ENCODE peak calls at places on chromosomes 7 and 10, in six cellular contexts. T is SK-N-SH; W is naive thymus-derived CD4-positive, alpha-beta T cell; C is right cardiac atrium; J is Panc1; Q is effector memory CD4-positive, alpha-beta T cell. A is an unnamed sample. For H3K4me1, the result is how much of the 10 kb centered on the place peaks cover.

GRCh38 chr10:118447478-118447877 is 105.4 kb upstream of the FAM204A start:
- DNase-seq in T (peak), W (no peak), C (peak), J (no peak), Q (no peak), A (no peak)

GRCh38 chr10:68633816-68634466 is 73.8 kb downstream of the TET1 start:
- DNase-seq in T (no peak), W (no peak), C (no peak), J (no peak), Q (no peak), A (no peak)

GRCh38 chr10:30701471-30702173 is 72.1 kb upstream of the LYZL2 start:
- DNase-seq in T (peak), W (peak), C (no peak), J (peak), Q (peak), A (peak)

GRCh38 chr7:11701829-11702560 is 130.0 kb downstream of the THSD7A start:
- DNase-seq in T (no peak), W (no peak), C (no peak), J (no peak), Q (no peak), A (no peak)

GRCh38 chr10:59405235-59405634 is 42.9 kb upstream of the FAM13C start:
- DNase-seq in T (no peak), W (no peak), C (no peak), J (no peak), Q (no peak), A (no peak)

GRCh38 chr7:147400926-147401325 is 1189.6 kb upstream of the C7orf33 start:
- DNase-seq in T (no peak), W (no peak), C (no peak), J (no peak), Q (no peak), A (no peak)

GRCh38 chr10:62154231-62154630 is 114.4 kb downstream of the RTKN2 start:
- DNase-seq in T (no peak), W (no peak), C (no peak), J (no peak), Q (no peak), A (no peak)

GRCh38 chr7:155568335-155568660 is 21.9 kb upstream of the CNPY1 start:
- DNase-seq in T (no peak), W (no peak), C (no peak), J (no peak), Q (no peak), A (no peak)

GRCh38 chr7:117780832-117781231 is 92.4 kb downstream of the CTTNBP2 start:
- DNase-seq in T (no peak), W (no peak), C (no peak), J (no peak), Q (no peak), A (no peak)

GRCh38 chr7:16619979-16620408 is 25.6 kb downstream of the ANKMY2 start:
- DNase-seq in T (no peak), W (no peak), C (no peak), J (no peak), Q (no peak), A (no peak)

GRCh38 chr7:106284516-106285050 is at the start of gene NAMPT:
- DNase-seq in T (peak), W (no peak), C (peak), J (no peak), Q (no peak), A (no peak)

GRCh38 chr7:2029211-2029905 is 203.4 kb downstream of the MAD1L1 start:
- DNase-seq in T (no peak), W (no peak), C (peak), J (no peak), Q (no peak), A (no peak)

GRCh38 chr10:132477066-132477397 is 60.6 kb upstream of the INPP5A start:
- DNase-seq in T (no peak), W (no peak), C (no peak), J (no peak), Q (no peak), A (no peak)

GRCh38 chr7:110839866-110840265 is 251.1 kb upstream of the LRRN3 start:
- DNase-seq in T (no peak), W (no peak), C (peak), J (no peak), Q (no peak), A (peak)

GRCh38 chr10:4883079-4883739 is 57.2 kb downstream of the AKR1E2 start:
- DNase-seq in T (no peak), W (no peak), C (peak), J (no peak), Q (no peak), A (no peak)

GRCh38 chr10:100146875-100147665 is 38.8 kb downstream of the ERLIN1 start:
- DNase-seq in T (no peak), W (no peak), C (no peak), J (no peak), Q (no peak), A (no peak)

GRCh38 chr10:50605280-50606270 is 18.2 kb downstream of the SGMS1 start:
- DNase-seq in T (no peak), W (no peak), C (no peak), J (no peak), Q (no peak), A (no peak)

GRCh38 chr10:131896403-131896802 is 4.4 kb upstream of the PPP2R2D start:
- DNase-seq in T (no peak), W (peak), C (no peak), J (no peak), Q (peak), A (no peak)

GRCh38 chr10:22704348-22705341 is 9.7 kb downstream of the PIP4K2A start:
- DNase-seq in T (no peak), W (no peak), C (no peak), J (no peak), Q (no peak), A (no peak)

GRCh38 chr7:150410680-150411346 is 31.7 kb downstream of the ZNF775 start:
- DNase-seq in T (no peak), W (no peak), C (no peak), J (no peak), Q (no peak), A (no peak)
- H3K4me1 ChIP-seq in T (under half), W (under half), C (under half), J (under half), Q (under half), A (under half)

DNA sequence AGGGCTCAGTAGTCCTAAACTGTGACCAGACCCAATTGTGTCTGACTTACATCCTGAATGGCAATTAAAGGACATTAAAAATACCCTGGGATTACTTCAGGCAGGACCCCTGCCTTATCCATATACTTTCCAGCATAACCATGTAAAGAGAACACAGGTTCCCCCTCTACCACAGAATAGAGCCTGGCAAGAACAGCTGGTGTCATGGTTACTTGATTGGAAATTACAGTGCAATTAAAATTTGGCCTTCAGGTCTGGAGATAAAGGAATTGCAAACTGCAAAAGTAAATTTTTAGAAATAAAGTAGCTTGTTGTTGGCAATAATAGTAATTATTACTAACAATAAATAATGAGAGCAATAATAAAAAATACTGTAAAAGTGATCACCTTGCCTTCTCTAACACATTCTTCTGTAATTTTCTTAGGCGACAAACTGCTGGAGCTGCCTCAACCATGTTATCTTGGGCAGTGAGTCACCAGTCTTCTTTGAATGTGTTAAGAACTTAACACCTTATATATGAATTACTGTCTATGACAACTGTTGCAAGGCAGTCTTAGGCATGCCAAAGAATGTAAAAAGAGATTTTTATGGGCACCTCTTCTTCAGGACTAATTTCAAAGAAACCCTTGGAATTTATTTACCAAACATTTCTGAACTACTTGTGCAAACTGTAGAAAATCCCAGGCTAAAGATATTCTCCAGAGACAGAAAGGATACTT is 53.7 kb downstream of the HIBADH start:
- DNase-seq in T (no peak), W (no peak), C (no peak), J (no peak), Q (no peak), A (no peak)
- H3K4me1 ChIP-seq in T (under half), W (under half), C (under half), J (under half), Q (under half), A (under half)

GRCh38 chr10:80173441-80173840 is 31.9 kb downstream of the ANXA11 start:
- DNase-seq in T (no peak), W (no peak), C (no peak), J (no peak), Q (no peak), A (no peak)
- H3K4me1 ChIP-seq in T (under half), W (under half), C (under half), J (under half), Q (under half), A (under half)

GRCh38 chr10:102651455-102652169 is 7.3 kb downstream of the TRIM8 start:
- DNase-seq in T (no peak), W (no peak), C (peak), J (no peak), Q (no peak), A (no peak)
- H3K4me1 ChIP-seq in T (under half), W (half or more), C (under half), J (under half), Q (half or more), A (under half)

GRCh38 chr7:32068411-32068905 is 1.7 kb downstream of the PDE1C start:
- DNase-seq in T (no peak), W (no peak), C (no peak), J (no peak), Q (no peak), A (no peak)

GRCh38 chr7:32063614-32064013 is 6.6 kb downstream of the PDE1C start:
- DNase-seq in T (no peak), W (no peak), C (no peak), J (no peak), Q (no peak), A (no peak)

GRCh38 chr7:32070051-32070405 is 179 bp downstream of the PDE1C start:
- DNase-seq in T (no peak), W (no peak), C (no peak), J (no peak), Q (no peak), A (no peak)

GRCh38 chr7:32069251-32069650 is 956 bp downstream of the PDE1C start:
- DNase-seq in T (no peak), W (no peak), C (no peak), J (no peak), Q (no peak), A (no peak)

DNA sequence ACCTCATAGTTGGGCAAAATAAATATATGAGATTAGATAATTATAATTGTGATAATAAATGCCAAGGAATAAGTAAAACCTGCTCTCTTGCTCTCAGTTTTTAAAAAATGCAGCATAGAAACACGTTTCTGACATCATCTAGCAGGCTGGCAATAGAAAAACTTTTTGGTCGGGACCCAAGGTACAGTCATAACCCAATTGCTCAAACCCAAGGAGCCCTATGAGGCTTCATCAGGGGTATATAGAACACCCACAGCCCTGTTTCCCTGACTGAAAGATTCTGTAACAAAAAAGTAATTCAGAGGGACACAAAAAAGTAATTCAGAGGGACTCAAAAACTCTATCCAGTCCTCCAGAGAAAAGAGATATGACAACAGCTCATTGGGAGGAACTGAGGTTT is 3.8 kb downstream of the PDE1C start:
- DNase-seq in T (no peak), W (no peak), C (no peak), J (no peak), Q (no peak), A (no peak)
- H3K4me1 ChIP-seq in T (under half), W (under half), C (under half), J (under half), Q (under half), A (under half)